ENCODE peak calls at places on chromosome 13, in seven cellular contexts. G is H9, W is mesenchymal stem cell, N is IMR-90, I is neuronal stem cell, H is H1, O is trophoblast cell. Q is an unnamed sample.

GRCh38 chr13:25065974-25066770 is 29.8 kb upstream of the PABPC3 start:
- DNase-seq in N (no peak), O (no peak), W (no peak), H (no peak), G (no peak), I (no peak), Q (no peak)

GRCh38 chr13:59356607-59357006 is 807.1 kb downstream of the DIAPH3 start:
- DNase-seq in N (peak; percentile 37), H (no peak), I (no peak), W (peak; percentile 47), O (no peak), G (no peak), Q (no peak)

GRCh38 chr13:36130542-36131214 is 504 bp downstream of the DCLK1 start:
- DNase-seq in I (peak; percentile 37), W (no peak), G (peak; percentile 61), H (no peak), O (peak; percentile 59), N (no peak), Q (peak; percentile 48)

GRCh38 chr13:91240341-91240740 is 107.1 kb upstream of the MIR17HG start:
- DNase-seq in N (no peak), G (no peak), H (no peak), O (no peak), I (no peak), W (no peak), Q (no peak)

GRCh38 chr13:89150362-89150761 is 1479.2 kb downstream of the SLITRK5 start:
- DNase-seq in N (no peak), W (peak; percentile 58), H (no peak), I (no peak), O (no peak), G (no peak), Q (no peak)

GRCh38 chr13:82747948-82748347 is 1134.3 kb downstream of the SLITRK1 start:
- DNase-seq in I (no peak), G (no peak), W (no peak), O (no peak), N (peak; percentile 53), H (no peak), Q (peak; percentile 34)

GRCh38 chr13:25860862-25861261 is 191.0 kb downstream of the SHISA2 start:
- DNase-seq in W (peak; percentile 69), O (no peak), H (no peak), G (no peak), N (peak; percentile 33), I (no peak), Q (no peak)

GRCh38 chr13:27978301-27978968 is 9.3 kb upstream of the CDX2 start:
- DNase-seq in N (no peak), H (no peak), I (no peak), W (no peak), O (no peak), G (peak; percentile 79), Q (peak; percentile 86)

GRCh38 chr13:23455401-23456185 is 22.1 kb upstream of the SACS start:
- DNase-seq in G (no peak), O (no peak), H (no peak), I (no peak), W (no peak), N (no peak), Q (no peak)

GRCh38 chr13:93309886-93310520 is 83.4 kb downstream of the GPC6 start:
- DNase-seq in O (no peak), I (peak; percentile 45), H (no peak), N (peak; percentile 51), W (peak; percentile 96), G (no peak), Q (peak; percentile 85)

GRCh38 chr13:24183741-24184182 is 23.2 kb downstream of the SPATA13 start:
- DNase-seq in G (no peak), W (no peak), O (no peak), I (no peak), N (no peak), H (no peak), Q (no peak)

GRCh38 chr13:104382941-104383340 is 1316.7 kb upstream of the SLC10A2 start:
- DNase-seq in W (peak; percentile 41), O (no peak), I (no peak), N (peak; percentile 22), G (no peak), H (no peak), Q (no peak)

GRCh38 chr13:63297162-63297561 is 1881.5 kb upstream of the PCDH20 start:
- DNase-seq in I (no peak), H (no peak), G (no peak), N (no peak), O (no peak), W (no peak), Q (no peak)

GRCh38 chr13:75766636-75767035 is 130.5 kb downstream of the LMO7 start:
- DNase-seq in W (no peak), O (no peak), G (no peak), I (no peak), H (no peak), N (no peak), Q (no peak)

GRCh38 chr13:65461590-65461989 is 1768.5 kb downstream of the PCDH9 start:
- DNase-seq in H (no peak), G (no peak), I (no peak), N (peak; percentile 83), W (peak; percentile 83), O (no peak), Q (peak; percentile 6)

GRCh38 chr13:51125495-51126226 is 14.6 kb upstream of the C13orf42 start:
- DNase-seq in H (peak; percentile 43), W (peak; percentile 53), N (peak; percentile 54), I (peak; percentile 43), O (peak; percentile 48), G (peak; percentile 75), Q (peak; percentile 85)

GRCh38 chr13:44668707-44669106 is 92.6 kb upstream of the TSC22D1 start:
- DNase-seq in G (no peak), I (no peak), W (peak; percentile 50), H (no peak), N (peak; percentile 86), O (no peak), Q (no peak)

GRCh38 chr13:38662362-38662761 is 24.5 kb upstream of the FREM2 start:
- DNase-seq in G (no peak), O (no peak), W (peak; percentile 77), H (no peak), N (peak; percentile 16), I (no peak), Q (no peak)

GRCh38 chr13:48125794-48126228 is 30.9 kb upstream of the MED4 start:
- DNase-seq in W (peak; percentile 59), I (no peak), G (no peak), H (no peak), N (no peak), O (no peak), Q (no peak)

GRCh38 chr13:77274126-77274525 is 52.8 kb downstream of the MYCBP2 start:
- DNase-seq in G (no peak), I (no peak), H (no peak), N (no peak), O (no peak), W (peak; percentile 2), Q (peak; percentile 1)

GRCh38 chr13:75170321-75170720 is 311.6 kb downstream of the TBC1D4 start:
- DNase-seq in W (no peak), N (no peak), G (no peak), H (no peak), O (no peak), I (no peak), Q (no peak)

GRCh38 chr13:77530870-77531269 is 4.6 kb upstream of the SCEL start:
- DNase-seq in I (no peak), N (no peak), G (no peak), W (no peak), H (no peak), O (no peak), Q (no peak)

GRCh38 chr13:50130686-50131051 is 115.4 kb downstream of the KCNRG start:
- DNase-seq in I (peak; percentile 46), W (no peak), G (peak; percentile 58), N (peak; percentile 47), O (peak; percentile 7), H (no peak), Q (no peak)

GRCh38 chr13:92143766-92144165 is 745.3 kb downstream of the GPC5 start:
- DNase-seq in I (no peak), W (peak; percentile 10), H (no peak), N (no peak), O (no peak), G (no peak), Q (no peak)

GRCh38 chr13:92808007-92808406 is 418.6 kb upstream of the GPC6 start:
- DNase-seq in O (no peak), N (peak; percentile 45), W (peak; percentile 42), H (no peak), G (no peak), I (no peak), Q (no peak)

GRCh38 chr13:94112731-94113130 is 366.8 kb downstream of the DCT start:
- DNase-seq in I (no peak), W (no peak), G (no peak), H (no peak), O (no peak), N (no peak), Q (peak; percentile 21)

GRCh38 chr13:80903911-80904310 is 563.0 kb upstream of the SPRY2 start:
- DNase-seq in H (no peak), O (no peak), N (no peak), I (no peak), G (no peak), W (peak; percentile 8), Q (no peak)

DNA sequence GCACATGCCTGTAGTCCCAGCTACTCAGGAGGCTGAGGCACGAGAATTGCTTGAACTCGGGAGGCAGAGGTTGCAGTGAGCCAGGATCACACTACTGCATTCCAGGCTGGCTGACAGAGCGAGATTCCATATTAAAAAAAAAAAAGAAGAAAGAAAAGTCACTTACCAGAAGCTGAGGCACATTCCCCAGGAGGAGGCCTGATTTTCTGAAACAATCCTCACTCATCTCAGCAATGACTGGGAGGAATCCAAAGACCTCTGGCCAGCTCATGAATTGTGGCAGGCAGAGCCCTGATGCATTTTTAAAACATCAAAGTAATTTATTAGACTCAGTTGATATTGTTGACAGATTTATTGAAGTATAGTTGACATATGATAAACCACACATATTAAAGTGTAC is 206.3 kb downstream of the FOXO1 start:
- DNase-seq in I (no peak), H (no peak), G (no peak), N (no peak), O (peak; percentile 78), W (no peak), Q (no peak)
- H3K4me2 ChIP-seq in I (no peak overlapping the region), H (no peak overlapping the region), G (no peak overlapping the region), N (no peak overlapping the region), O (no peak overlapping the region), W (no peak overlapping the region), Q (no peak overlapping the region)

GRCh38 chr13:30450066-30450465 is 15.7 kb downstream of the HMGB1 start:
- DNase-seq in O (peak; percentile 84), I (no peak), H (no peak), W (no peak), G (no peak), N (no peak), Q (no peak)
- H3K23ac ChIP-seq in O (no peak overlapping the region), I (no peak overlapping the region), H (no peak overlapping the region), W (no peak overlapping the region), G (no peak overlapping the region), N (no peak overlapping the region), Q (no peak overlapping the region)

GRCh38 chr13:113398963-113399754 is 35.2 kb upstream of the GRTP1 start:
- DNase-seq in O (no peak), H (no peak), I (no peak), G (peak; percentile 29), N (no peak), W (no peak), Q (peak; percentile 56)
- H3K4me2 ChIP-seq in O (no peak overlapping the region), H (peak overlapping the region; percentile 6), I (no peak overlapping the region), G (no peak overlapping the region), N (no peak overlapping the region), W (peak overlapping the region; percentile 6), Q (no peak overlapping the region)

DNA sequence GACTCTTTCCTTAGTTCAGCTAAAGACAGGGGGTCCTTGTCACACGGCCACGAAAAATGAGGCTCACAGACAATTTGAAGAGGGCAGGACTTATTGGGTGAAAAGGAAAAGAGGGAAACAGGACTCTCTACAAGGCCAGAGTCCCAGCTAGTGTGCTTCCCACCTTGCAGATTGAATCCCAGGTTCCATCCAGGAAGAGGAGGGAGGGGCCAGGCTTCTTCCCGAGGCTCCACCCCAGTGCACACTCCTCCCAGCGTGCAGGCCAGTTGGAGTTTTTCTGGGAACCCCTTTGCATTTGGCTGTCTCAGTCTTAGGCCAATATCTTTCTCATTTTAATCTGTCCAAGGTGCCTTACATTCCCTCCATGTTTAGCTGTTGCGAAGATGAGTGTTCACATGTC is 106.8 kb downstream of the DNAJC3 start:
- DNase-seq in I (no peak), O (no peak), W (peak; percentile 17), H (no peak), N (no peak), G (no peak), Q (no peak)
- H3K23ac ChIP-seq in I (no peak overlapping the region), O (no peak overlapping the region), W (no peak overlapping the region), H (no peak overlapping the region), N (peak overlapping the region; percentile 57), G (no peak overlapping the region), Q (no peak overlapping the region)

Q was measured in mesendoderm.